ENCODE peak calls at places on chromosomes 13 and 19, in six cellular contexts. U, J, X, H, P and W are unnamed samples.

GRCh38 chr13:72651196-72651595 is 76.2 kb downstream of the MZT1 start:
- DNase-seq in U (no peak), H (no peak), X (no peak), P (no peak), J (no peak), W (no peak)

GRCh38 chr19:48962029-48962848 is 2.9 kb upstream of the FTL start:
- DNase-seq in P (no peak), H (no peak), J (peak), U (peak), X (peak), W (peak)

GRCh38 chr19:39563408-39563807 is 23.4 kb upstream of the EID2 start:
- DNase-seq in U (no peak), X (no peak), J (no peak), P (no peak), H (no peak), W (no peak)

GRCh38 chr19:31670931-31671330 is 321.7 kb upstream of the TSHZ3 start:
- DNase-seq in J (no peak), U (no peak), H (no peak), P (no peak), X (no peak), W (no peak)

GRCh38 chr19:51142119-51142518 is at the start of gene SIGLEC7:
- DNase-seq in J (no peak), H (peak), P (no peak), X (no peak), U (peak), W (peak)

GRCh38 chr13:76823969-76824368 is 62.2 kb downstream of the KCTD12 start:
- DNase-seq in X (no peak), J (no peak), P (no peak), H (no peak), U (no peak), W (no peak)

GRCh38 chr19:13758795-13759194 is 5.5 kb upstream of the MRI1 start:
- DNase-seq in J (no peak), X (no peak), P (no peak), U (no peak), H (no peak), W (no peak)

GRCh38 chr13:31278874-31279273 is 79.1 kb downstream of the B3GLCT start:
- DNase-seq in X (no peak), U (no peak), J (no peak), H (no peak), P (no peak), W (no peak)

GRCh38 chr19:14563989-14564650 is 7.7 kb downstream of the NDUFB7 start:
- DNase-seq in H (no peak), U (no peak), J (no peak), X (peak), P (no peak), W (no peak)

GRCh38 chr19:13849277-13849676 is 27.7 kb upstream of the NANOS3 start:
- DNase-seq in J (no peak), X (peak), U (no peak), P (no peak), H (no peak), W (no peak)

GRCh38 chr13:28658539-28658795 is 463 bp upstream of the POMP start:
- DNase-seq in H (no peak), U (no peak), X (no peak), P (no peak), J (no peak), W (no peak)

GRCh38 chr19:56671613-56671994 is at the start of gene ZNF835:
- DNase-seq in U (peak), J (peak), P (no peak), H (no peak), X (no peak), W (peak)

GRCh38 chr13:21181671-21182070 is 5.2 kb downstream of the MRPL57 start:
- DNase-seq in X (no peak), H (no peak), P (no peak), U (no peak), J (no peak), W (no peak)

GRCh38 chr13:21175656-21176194 is 627 bp downstream of the SKA3 start:
- DNase-seq in H (no peak), J (no peak), P (no peak), U (no peak), X (no peak), W (no peak)

GRCh38 chr13:21176982-21177284 is 475 bp downstream of the MRPL57 start:
- DNase-seq in U (no peak), J (no peak), P (no peak), X (no peak), H (no peak), W (no peak)

GRCh38 chr13:21171420-21171819 is 4.9 kb downstream of the SKA3 start:
- DNase-seq in U (no peak), H (no peak), J (no peak), X (no peak), P (no peak), W (no peak)

GRCh38 chr13:21176195-21176981 is at the start of the genes MRPL57 and SKA3:
- DNase-seq in X (peak), P (peak), U (peak), H (peak), J (peak), W (peak)
- TF ChIP-seq CTCF in X (no peak), P (peak), U (peak), H (no peak), J (no peak), W (no peak)

GRCh38 chr13:110684388-110685056 is 21.4 kb downstream of the CARS2 start:
- DNase-seq in H (no peak), X (no peak), U (no peak), J (no peak), P (no peak), W (no peak)

GRCh38 chr13:110683921-110684320 is 22.0 kb downstream of the CARS2 start:
- DNase-seq in J (no peak), U (no peak), H (no peak), X (no peak), P (no peak), W (no peak)

GRCh38 chr13:110681868-110682550 is 23.9 kb downstream of the CARS2 start:
- DNase-seq in P (no peak), U (no peak), H (no peak), J (no peak), X (no peak), W (no peak)

GRCh38 chr13:110682746-110683145 is 23.2 kb downstream of the CARS2 start:
- DNase-seq in J (no peak), H (no peak), U (no peak), X (no peak), P (no peak), W (no peak)

DNA sequence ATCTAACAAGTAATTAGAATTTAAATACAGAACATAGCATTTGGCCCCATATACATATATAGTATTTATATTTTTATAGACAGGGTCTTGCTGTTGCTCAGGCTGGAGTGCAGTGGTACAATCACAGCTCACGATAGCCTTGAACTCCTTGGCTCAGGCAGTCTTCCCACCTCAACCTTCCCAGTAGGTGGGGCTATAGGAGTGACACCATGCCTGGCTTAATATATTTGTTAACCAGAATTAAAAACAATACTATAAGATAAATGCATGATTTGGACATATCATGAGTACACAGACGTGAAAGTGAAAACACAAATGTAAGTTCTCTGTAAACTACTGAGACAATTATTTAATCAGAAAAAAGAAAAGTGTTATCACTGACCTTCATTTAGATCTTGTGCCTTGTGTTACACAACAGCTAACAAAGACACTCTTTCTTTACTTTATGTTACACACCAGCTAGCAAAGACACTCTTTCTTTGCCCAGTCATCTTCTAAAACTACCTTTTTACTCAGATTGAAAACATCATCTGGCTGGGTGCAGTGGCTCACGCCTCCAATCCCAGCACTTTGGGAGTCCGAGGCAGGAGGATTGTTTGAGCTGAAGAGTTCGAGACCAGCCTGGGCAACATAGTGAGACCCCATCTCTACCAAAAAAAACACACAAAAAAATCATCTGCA is 22.6 kb downstream of the CARS2 start:
- DNase-seq in H (no peak), X (no peak), J (no peak), U (no peak), P (no peak), W (no peak)
- TF ChIP-seq CTCF in H (no peak), X (peak), J (no peak), U (peak), P (peak), W (peak)

DNA sequence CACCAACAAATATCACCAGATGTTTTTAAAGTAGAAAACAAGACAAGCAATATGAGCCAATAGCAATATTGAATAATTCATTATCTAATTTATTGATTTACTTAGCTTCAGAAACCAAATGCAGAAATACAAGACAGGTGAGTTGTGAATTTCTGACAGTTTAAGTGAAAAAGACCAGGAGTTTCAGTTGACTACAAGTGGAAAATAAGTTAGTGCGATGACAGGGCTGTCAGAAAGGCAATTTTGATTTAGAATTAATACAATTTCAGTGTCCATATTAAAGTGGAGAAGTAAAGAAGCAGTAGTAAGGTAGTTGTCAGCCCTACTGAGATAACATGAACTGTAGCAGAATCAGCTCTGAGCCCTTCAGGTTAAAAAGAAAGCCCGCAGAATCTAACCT is 1066.7 kb upstream of the ATXN8OS start:
- DNase-seq in J (no peak), H (no peak), P (no peak), U (no peak), X (no peak), W (no peak)
- TF ChIP-seq CTCF in J (no peak), H (no peak), P (no peak), U (no peak), X (no peak), W (no peak)

DNA sequence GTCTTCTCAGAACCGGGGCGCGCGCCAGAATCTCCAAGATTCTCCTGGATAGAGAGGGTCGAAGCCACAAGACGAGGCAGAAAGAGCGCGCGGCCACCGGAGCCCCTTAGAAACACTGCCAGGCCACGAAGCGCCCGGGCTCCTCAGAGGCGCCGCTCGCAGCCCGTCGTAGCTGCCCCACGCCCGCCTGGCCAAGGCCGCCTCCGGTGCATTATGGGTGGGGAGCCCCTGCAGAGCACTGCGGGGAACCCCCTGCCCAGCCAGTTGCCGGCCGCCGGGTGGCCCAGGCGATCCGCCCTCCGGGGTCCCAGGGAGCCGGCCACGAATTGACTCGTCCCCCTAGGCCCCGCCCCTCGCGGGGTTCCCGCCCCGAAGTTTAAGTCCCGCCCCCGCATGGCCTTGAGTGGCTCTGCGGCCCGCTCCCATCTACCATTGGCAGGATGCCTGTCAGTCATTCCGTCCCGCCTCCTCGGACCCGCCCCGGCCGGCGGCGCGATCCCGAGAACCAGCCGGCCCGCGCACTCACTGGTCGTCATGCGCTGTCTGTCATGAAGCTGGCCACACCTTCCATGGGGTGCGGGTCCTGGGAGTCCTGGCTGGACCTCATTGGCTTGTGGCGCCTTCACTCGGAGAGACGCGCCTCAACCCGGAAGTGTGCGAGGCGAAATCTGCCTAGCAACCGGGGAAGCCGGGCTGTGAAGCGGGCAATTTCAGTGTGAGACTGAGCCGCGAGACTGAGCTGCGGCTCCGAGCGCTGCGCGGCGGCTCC is 20.2 kb upstream of the GATAD2A start:
- DNase-seq in H (peak), P (peak), J (peak), X (peak), U (peak), W (peak)
- TF ChIP-seq CTCF in H (no peak), P (peak), J (no peak), X (no peak), U (peak), W (no peak)

DNA sequence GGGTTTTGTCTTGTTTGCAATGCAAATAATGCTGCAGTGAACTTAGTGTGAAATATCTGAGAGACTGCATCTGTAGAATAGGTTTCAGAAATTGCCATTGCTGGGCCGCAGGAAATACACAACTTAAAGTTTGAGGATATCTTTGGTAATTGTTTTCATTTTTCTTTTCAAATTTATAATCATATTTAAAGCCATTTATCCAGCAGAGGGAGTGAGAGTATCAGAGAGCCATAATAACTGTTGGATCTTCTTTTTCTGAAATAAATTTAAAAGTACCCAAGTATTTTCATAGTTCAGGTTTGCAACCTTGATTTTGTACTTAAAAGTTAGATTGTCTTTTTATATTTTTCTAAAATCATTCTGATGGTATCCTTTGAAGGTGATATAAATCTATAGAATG is 99.4 kb downstream of the ZMYM2 start:
- DNase-seq in P (no peak), H (no peak), J (no peak), X (no peak), U (no peak), W (no peak)
- TF ChIP-seq CTCF in P (no peak), H (no peak), J (no peak), X (peak), U (no peak), W (no peak)

GRCh38 chr19:19142347-19142746 is 4.1 kb upstream of the TMEM161A start:
- DNase-seq in X (no peak), P (no peak), H (no peak), U (no peak), J (no peak), W (no peak)

GRCh38 chr19:19137556-19138109 is 645 bp downstream of the TMEM161A start:
- DNase-seq in U (no peak), H (no peak), J (no peak), X (peak), P (no peak), W (no peak)

GRCh38 chr19:19138110-19138981 is at the start of gene TMEM161A:
- DNase-seq in H (peak), X (peak), U (peak), J (peak), P (peak), W (peak)

GRCh38 chr19:19140476-19140875 is 2.2 kb upstream of the TMEM161A start:
- DNase-seq in P (no peak), H (no peak), U (no peak), J (no peak), X (peak), W (no peak)

GRCh38 chr19:19139876-19140229 is 1.6 kb upstream of the TMEM161A start:
- DNase-seq in U (no peak), X (no peak), P (no peak), H (no peak), J (no peak), W (no peak)
- TF ChIP-seq CTCF in U (peak), X (peak), P (no peak), H (peak), J (no peak), W (peak)